ENCODE peak calls at places on chromosome 15, in four cellular contexts. One of them, this sample, is unnamed.

GRCh38 chr15:98163319-98164030 is 203.0 kb downstream of the ARRDC4 start:
- DNase-seq in mammary epithelial cell: no peak
- DNase-seq in neuronal stem cell: no peak
- DNase-seq in tibial nerve: no peak
- DNase-seq in this sample: no peak

GRCh38 chr15:36803773-36804172 is 224.3 kb downstream of the CDIN1 start:
- DNase-seq in mammary epithelial cell: peak; percentile 29
- DNase-seq in neuronal stem cell: no peak
- DNase-seq in tibial nerve: no peak
- DNase-seq in this sample: no peak

GRCh38 chr15:57595011-57595866 is 3.5 kb downstream of the MYZAP start:
- DNase-seq in mammary epithelial cell: no peak
- DNase-seq in neuronal stem cell: no peak
- DNase-seq in tibial nerve: no peak
- DNase-seq in this sample: no peak

GRCh38 chr15:39455502-39455991 is 125.3 kb upstream of the THBS1 start:
- DNase-seq in mammary epithelial cell: peak; percentile 39
- DNase-seq in neuronal stem cell: no peak
- DNase-seq in tibial nerve: no peak
- DNase-seq in this sample: peak; percentile 77

GRCh38 chr15:82551646-82552247 is 11.5 kb upstream of the RPS17 start:
- DNase-seq in mammary epithelial cell: peak; percentile 94
- DNase-seq in neuronal stem cell: no peak
- DNase-seq in tibial nerve: no peak
- DNase-seq in this sample: no peak

GRCh38 chr15:77067691-77068367 is 3.1 kb downstream of the TSPAN3 start:
- DNase-seq in mammary epithelial cell: no peak
- DNase-seq in neuronal stem cell: no peak
- DNase-seq in tibial nerve: no peak
- DNase-seq in this sample: no peak

GRCh38 chr15:76973362-76973743 is 21.6 kb upstream of the PSTPIP1 start:
- DNase-seq in mammary epithelial cell: no peak
- DNase-seq in neuronal stem cell: peak; percentile 63
- DNase-seq in tibial nerve: no peak
- DNase-seq in this sample: no peak

GRCh38 chr15:92928351-92928750 is 28.2 kb downstream of the CHD2 start:
- DNase-seq in mammary epithelial cell: no peak
- DNase-seq in neuronal stem cell: no peak
- DNase-seq in tibial nerve: no peak
- DNase-seq in this sample: no peak

GRCh38 chr15:58299311-58299850 is 132.4 kb upstream of the LIPC start:
- DNase-seq in mammary epithelial cell: no peak
- DNase-seq in neuronal stem cell: no peak
- DNase-seq in tibial nerve: no peak
- DNase-seq in this sample: peak; percentile 38

GRCh38 chr15:99126930-99127329 is 22.1 kb downstream of the SYNM start:
- DNase-seq in mammary epithelial cell: no peak
- DNase-seq in neuronal stem cell: no peak
- DNase-seq in tibial nerve: no peak
- DNase-seq in this sample: no peak

GRCh38 chr15:85168642-85169173 is 187.1 kb downstream of the PDE8A start:
- DNase-seq in mammary epithelial cell: peak; percentile 71
- DNase-seq in neuronal stem cell: peak; percentile 18
- DNase-seq in tibial nerve: no peak
- DNase-seq in this sample: peak; percentile 21
- H3K4me3 ChIP-seq in mammary epithelial cell: peak overlapping the region; percentile 54
- H3K4me3 ChIP-seq in neuronal stem cell: peak overlapping the region; percentile 71
- H3K4me3 ChIP-seq in tibial nerve: no peak overlapping the region
- H3K4me3 ChIP-seq in this sample: peak overlapping the region; percentile 46

GRCh38 chr15:66388576-66388975 is 1.9 kb downstream of the MAP2K1 start:
- DNase-seq in mammary epithelial cell: no peak
- DNase-seq in neuronal stem cell: no peak
- DNase-seq in tibial nerve: no peak
- DNase-seq in this sample: no peak

GRCh38 chr15:66387176-66388056 is 704 bp downstream of the MAP2K1 start:
- DNase-seq in mammary epithelial cell: peak; percentile 76
- DNase-seq in neuronal stem cell: peak; percentile 39
- DNase-seq in tibial nerve: peak; percentile 19
- DNase-seq in this sample: peak; percentile 77

GRCh38 chr15:66386204-66387123 is at the start of gene MAP2K1:
- DNase-seq in mammary epithelial cell: peak; percentile 95
- DNase-seq in neuronal stem cell: peak; percentile 95
- DNase-seq in tibial nerve: peak; percentile 96
- DNase-seq in this sample: peak; percentile 93

GRCh38 chr15:66389098-66389858 is 2.6 kb downstream of the MAP2K1 start:
- DNase-seq in mammary epithelial cell: peak; percentile 8
- DNase-seq in neuronal stem cell: no peak
- DNase-seq in tibial nerve: no peak
- DNase-seq in this sample: no peak

DNA sequence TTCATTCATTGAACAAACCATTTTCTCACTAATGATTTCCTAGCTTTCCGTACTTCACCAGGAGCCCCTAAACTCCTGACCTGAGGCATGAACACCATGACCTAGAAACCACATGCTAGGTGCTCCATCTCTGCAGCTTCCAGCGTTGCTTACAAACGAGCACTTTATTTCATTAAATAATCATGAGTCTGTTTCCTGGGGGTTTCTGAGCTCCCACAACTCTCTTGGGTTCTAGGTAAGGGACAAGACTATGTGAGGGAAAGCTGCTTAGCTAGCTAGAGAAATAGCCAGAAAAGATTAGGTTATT is 1.3 kb downstream of the MAP2K1 start:
- DNase-seq in mammary epithelial cell: no peak
- DNase-seq in neuronal stem cell: no peak
- DNase-seq in tibial nerve: no peak
- DNase-seq in this sample: no peak
- H3K27ac ChIP-seq in mammary epithelial cell: peak overlapping the region; percentile 89
- H3K27ac ChIP-seq in neuronal stem cell: no peak overlapping the region
- H3K27ac ChIP-seq in tibial nerve: no peak overlapping the region
- H3K27ac ChIP-seq in this sample: peak overlapping the region; percentile 86

GRCh38 chr15:43789409-43789808 is 2.7 kb upstream of the SERF2 start:
- DNase-seq in mammary epithelial cell: no peak
- DNase-seq in neuronal stem cell: no peak
- DNase-seq in tibial nerve: no peak
- DNase-seq in this sample: no peak
- H3K4me3 ChIP-seq in mammary epithelial cell: no peak overlapping the region
- H3K4me3 ChIP-seq in neuronal stem cell: no peak overlapping the region
- H3K4me3 ChIP-seq in tibial nerve: no peak overlapping the region
- H3K4me3 ChIP-seq in this sample: no peak overlapping the region

GRCh38 chr15:89912674-89913396 is at the start of gene ARPIN:
- DNase-seq in mammary epithelial cell: peak; percentile 30
- DNase-seq in neuronal stem cell: peak; percentile 48
- DNase-seq in tibial nerve: no peak
- DNase-seq in this sample: peak; percentile 20
- H3K27ac ChIP-seq in mammary epithelial cell: no peak within 1 kb of the TSS
- H3K27ac ChIP-seq in neuronal stem cell: peak within 1 kb of the TSS; percentile 2
- H3K27ac ChIP-seq in tibial nerve: peak within 1 kb of the TSS; percentile 84
- H3K27ac ChIP-seq in this sample: no peak within 1 kb of the TSS

GRCh38 chr15:67074886-67075229 is 9.5 kb downstream of the SMAD3 start:
- DNase-seq in mammary epithelial cell: no peak
- DNase-seq in neuronal stem cell: no peak
- DNase-seq in tibial nerve: no peak
- DNase-seq in this sample: no peak

GRCh38 chr15:67072951-67073350 is 7.5 kb downstream of the SMAD3 start:
- DNase-seq in mammary epithelial cell: no peak
- DNase-seq in neuronal stem cell: no peak
- DNase-seq in tibial nerve: no peak
- DNase-seq in this sample: no peak

GRCh38 chr15:67079361-67079760 is 14.0 kb downstream of the SMAD3 start:
- DNase-seq in mammary epithelial cell: no peak
- DNase-seq in neuronal stem cell: no peak
- DNase-seq in tibial nerve: no peak
- DNase-seq in this sample: no peak

GRCh38 chr15:67077641-67078215 is 12.3 kb downstream of the SMAD3 start:
- DNase-seq in mammary epithelial cell: no peak
- DNase-seq in neuronal stem cell: no peak
- DNase-seq in tibial nerve: no peak
- DNase-seq in this sample: peak; percentile 0

GRCh38 chr15:67076147-67076843 is 10.9 kb downstream of the SMAD3 start:
- DNase-seq in mammary epithelial cell: peak; percentile 47
- DNase-seq in neuronal stem cell: no peak
- DNase-seq in tibial nerve: no peak
- DNase-seq in this sample: peak; percentile 95
- H3K4me3 ChIP-seq in mammary epithelial cell: no peak overlapping the region
- H3K4me3 ChIP-seq in neuronal stem cell: no peak overlapping the region
- H3K4me3 ChIP-seq in tibial nerve: no peak overlapping the region
- H3K4me3 ChIP-seq in this sample: no peak overlapping the region

GRCh38 chr15:60592386-60593339 is 113.7 kb upstream of the ICE2 start:
- DNase-seq in mammary epithelial cell: peak; percentile 82
- DNase-seq in neuronal stem cell: peak; percentile 74
- DNase-seq in tibial nerve: peak; percentile 55
- DNase-seq in this sample: peak; percentile 29
- H3K27ac ChIP-seq in mammary epithelial cell: no peak overlapping the region
- H3K27ac ChIP-seq in neuronal stem cell: no peak overlapping the region
- H3K27ac ChIP-seq in tibial nerve: peak overlapping the region; percentile 90
- H3K27ac ChIP-seq in this sample: no peak overlapping the region

DNA sequence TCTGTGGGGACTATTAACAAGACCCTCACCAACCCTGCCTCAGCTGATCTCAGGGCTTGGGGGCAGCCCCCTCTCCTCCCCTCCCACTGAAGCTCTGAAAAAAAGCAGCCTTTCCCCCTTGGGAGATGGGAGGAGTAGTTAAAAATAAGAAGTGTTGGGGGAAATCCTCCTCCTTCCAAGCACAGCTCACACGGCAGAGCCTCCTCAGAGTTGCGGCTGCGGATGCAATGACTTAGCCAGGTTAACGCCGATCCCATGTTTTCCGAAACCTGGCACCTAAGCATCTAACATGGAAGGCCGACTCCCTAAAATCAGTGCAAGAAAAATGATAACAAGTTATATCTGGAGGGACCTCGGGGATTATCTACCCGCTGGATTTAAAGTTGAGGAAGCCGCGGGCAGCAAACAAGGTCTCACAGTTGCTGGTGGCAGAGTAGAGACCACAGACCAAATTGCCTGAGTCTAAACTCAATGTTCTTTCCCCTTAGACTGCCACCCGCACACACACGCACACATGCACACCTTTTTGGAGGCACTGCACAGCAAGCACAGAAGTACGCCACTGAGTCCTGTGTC is 1.1 kb upstream of the TPM1 start:
- DNase-seq in mammary epithelial cell: peak; percentile 48
- DNase-seq in neuronal stem cell: no peak
- DNase-seq in tibial nerve: no peak
- DNase-seq in this sample: no peak
- H3K4me3 ChIP-seq in mammary epithelial cell: peak overlapping the region; percentile 70
- H3K4me3 ChIP-seq in neuronal stem cell: peak overlapping the region; percentile 93
- H3K4me3 ChIP-seq in tibial nerve: peak overlapping the region; percentile 61
- H3K4me3 ChIP-seq in this sample: peak overlapping the region; percentile 100

DNA sequence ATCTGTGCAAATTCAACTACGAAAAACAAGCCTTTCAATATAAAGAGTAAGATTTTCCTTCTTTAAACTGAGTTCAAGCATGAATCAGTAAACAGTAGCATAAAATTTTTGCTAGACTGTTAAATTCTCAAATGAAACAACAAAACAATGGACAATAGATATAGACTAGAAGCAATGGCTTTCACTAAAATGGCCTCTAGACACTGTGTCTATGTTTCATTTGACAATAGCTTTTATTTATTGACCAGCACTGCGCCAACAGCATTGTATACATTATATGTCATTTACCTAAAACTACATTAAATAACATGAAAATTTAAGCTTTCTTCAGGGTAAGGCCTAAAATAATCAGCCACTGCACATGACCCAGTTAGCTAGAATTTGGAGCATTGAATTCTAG is 148.5 kb downstream of the DUT start:
- DNase-seq in mammary epithelial cell: no peak
- DNase-seq in neuronal stem cell: no peak
- DNase-seq in tibial nerve: no peak
- DNase-seq in this sample: no peak
- H3K27ac ChIP-seq in mammary epithelial cell: no peak overlapping the region
- H3K27ac ChIP-seq in neuronal stem cell: no peak overlapping the region
- H3K27ac ChIP-seq in tibial nerve: peak overlapping the region; percentile 85
- H3K27ac ChIP-seq in this sample: no peak overlapping the region

DNA sequence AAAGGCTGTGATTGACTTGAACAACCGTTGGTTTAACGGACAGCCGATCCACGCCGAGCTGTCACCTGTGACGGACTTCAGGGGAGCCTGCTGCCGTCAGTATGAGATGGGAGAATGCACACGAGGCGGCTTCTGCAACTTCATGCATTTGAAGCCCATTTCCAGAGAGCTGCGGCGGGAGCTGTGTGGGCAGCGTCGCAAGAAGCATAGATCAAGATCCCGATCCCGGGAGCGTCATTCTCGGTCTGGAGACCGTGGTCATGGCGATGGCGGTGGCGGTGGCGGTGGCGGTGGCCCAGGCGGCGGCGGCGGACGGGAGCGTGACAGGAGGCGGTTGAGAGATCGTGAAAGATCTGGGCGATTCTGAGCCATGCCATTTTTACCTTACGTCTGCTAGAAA is 7.8 kb upstream of the NANOGP8 start:
- DNase-seq in mammary epithelial cell: no peak
- DNase-seq in neuronal stem cell: no peak
- DNase-seq in tibial nerve: no peak
- DNase-seq in this sample: no peak
- H3K4me3 ChIP-seq in mammary epithelial cell: no peak overlapping the region
- H3K4me3 ChIP-seq in neuronal stem cell: no peak overlapping the region
- H3K4me3 ChIP-seq in tibial nerve: no peak overlapping the region
- H3K4me3 ChIP-seq in this sample: no peak overlapping the region

DNA sequence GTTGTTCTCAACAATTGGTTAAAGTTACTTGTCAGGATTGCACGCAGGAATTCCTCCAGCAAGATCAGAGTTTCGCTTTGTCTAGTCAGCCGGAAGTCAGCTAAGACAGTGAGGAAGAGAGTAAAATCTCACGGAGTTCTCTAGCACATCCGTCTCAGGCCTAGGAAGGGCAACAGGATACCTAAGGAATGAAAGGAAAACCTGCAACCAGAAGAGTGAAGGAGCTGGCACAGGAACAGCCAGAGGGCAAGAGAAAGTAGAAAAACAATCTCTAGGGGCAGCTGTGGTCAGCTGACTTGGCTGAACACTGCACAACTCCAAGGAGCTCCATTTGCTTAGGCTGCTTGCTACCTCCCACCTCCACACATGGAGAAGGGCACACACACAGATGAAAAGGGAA is 23.7 kb downstream of the RORA start:
- DNase-seq in mammary epithelial cell: peak; percentile 49
- DNase-seq in neuronal stem cell: no peak
- DNase-seq in tibial nerve: no peak
- DNase-seq in this sample: peak; percentile 12
- H3K27ac ChIP-seq in mammary epithelial cell: no peak overlapping the region
- H3K27ac ChIP-seq in neuronal stem cell: no peak overlapping the region
- H3K27ac ChIP-seq in tibial nerve: no peak overlapping the region
- H3K27ac ChIP-seq in this sample: no peak overlapping the region

This sample was measured in brain microvascular endothelial cell.